ENCODE peak calls at places on chromosome 6, in six cellular contexts. One of them, this sample, is unnamed.

GRCh38 chr6:106882601-106883518 is 91.7 kb downstream of the CD24 start:
- DNase-seq in HCT116: no peak
- DNase-seq in HepG2: no peak
- DNase-seq in GM12878: no peak
- DNase-seq in endothelial cell of umbilical vein: no peak
- DNase-seq in SK-N-SH: no peak
- DNase-seq in this sample: no peak

GRCh38 chr6:134730013-134730412 is 219.9 kb downstream of the ALDH8A1 start:
- DNase-seq in SK-N-SH: peak; percentile 19
- DNase-seq in endothelial cell of umbilical vein: no peak
- DNase-seq in GM12878: no peak
- DNase-seq in HepG2: no peak
- DNase-seq in HCT116: no peak
- DNase-seq in this sample: peak; percentile 61

GRCh38 chr6:2688416-2689064 is 62.2 kb downstream of the MYLK4 start:
- DNase-seq in HCT116: no peak
- DNase-seq in SK-N-SH: no peak
- DNase-seq in GM12878: no peak
- DNase-seq in HepG2: peak; percentile 23
- DNase-seq in endothelial cell of umbilical vein: peak; percentile 24
- DNase-seq in this sample: no peak

GRCh38 chr6:155313602-155314091 is 637 bp downstream of the TFB1M start:
- DNase-seq in SK-N-SH: no peak
- DNase-seq in endothelial cell of umbilical vein: no peak
- DNase-seq in HepG2: peak; percentile 65
- DNase-seq in HCT116: no peak
- DNase-seq in GM12878: no peak
- DNase-seq in this sample: no peak

GRCh38 chr6:129860901-129861665 is at the start of gene TMEM244:
- DNase-seq in endothelial cell of umbilical vein: no peak
- DNase-seq in HCT116: no peak
- DNase-seq in GM12878: no peak
- DNase-seq in HepG2: no peak
- DNase-seq in SK-N-SH: no peak
- DNase-seq in this sample: no peak

GRCh38 chr6:133099573-133099972 is 141.6 kb upstream of the EYA4 start:
- DNase-seq in GM12878: no peak
- DNase-seq in HepG2: peak; percentile 93
- DNase-seq in endothelial cell of umbilical vein: peak; percentile 31
- DNase-seq in SK-N-SH: no peak
- DNase-seq in HCT116: peak; percentile 83
- DNase-seq in this sample: peak; percentile 63

GRCh38 chr6:34128045-34128444 is 17.8 kb downstream of the GRM4 start:
- DNase-seq in endothelial cell of umbilical vein: no peak
- DNase-seq in HCT116: no peak
- DNase-seq in HepG2: no peak
- DNase-seq in GM12878: no peak
- DNase-seq in SK-N-SH: no peak
- DNase-seq in this sample: no peak

GRCh38 chr6:64733433-64733832 is 973.6 kb downstream of the EYS start:
- DNase-seq in HepG2: no peak
- DNase-seq in HCT116: no peak
- DNase-seq in endothelial cell of umbilical vein: no peak
- DNase-seq in SK-N-SH: no peak
- DNase-seq in GM12878: no peak
- DNase-seq in this sample: no peak

GRCh38 chr6:144286503-144287393 is 1.6 kb downstream of the UTRN start:
- DNase-seq in HCT116: no peak
- DNase-seq in SK-N-SH: peak; percentile 27
- DNase-seq in HepG2: peak; percentile 88
- DNase-seq in endothelial cell of umbilical vein: peak; percentile 94
- DNase-seq in GM12878: no peak
- DNase-seq in this sample: peak; percentile 95

GRCh38 chr6:117143647-117144046 is 121.7 kb upstream of the VGLL2 start:
- DNase-seq in HepG2: no peak
- DNase-seq in endothelial cell of umbilical vein: no peak
- DNase-seq in GM12878: no peak
- DNase-seq in HCT116: no peak
- DNase-seq in SK-N-SH: no peak
- DNase-seq in this sample: no peak

GRCh38 chr6:35302604-35303218 is 5.1 kb downstream of the DEF6 start:
- DNase-seq in HCT116: peak; percentile 31
- DNase-seq in endothelial cell of umbilical vein: no peak
- DNase-seq in SK-N-SH: peak; percentile 44
- DNase-seq in GM12878: peak; percentile 77
- DNase-seq in HepG2: no peak
- DNase-seq in this sample: peak; percentile 75

GRCh38 chr6:9335470-9335869 is 900.1 kb upstream of the SLC35B3 start:
- DNase-seq in endothelial cell of umbilical vein: no peak
- DNase-seq in SK-N-SH: no peak
- DNase-seq in HCT116: no peak
- DNase-seq in HepG2: no peak
- DNase-seq in GM12878: no peak
- DNase-seq in this sample: no peak

GRCh38 chr6:169841907-169842606 is 90.6 kb downstream of the ERMARD start:
- DNase-seq in HepG2: no peak
- DNase-seq in HCT116: no peak
- DNase-seq in endothelial cell of umbilical vein: no peak
- DNase-seq in SK-N-SH: no peak
- DNase-seq in GM12878: no peak
- DNase-seq in this sample: no peak

DNA sequence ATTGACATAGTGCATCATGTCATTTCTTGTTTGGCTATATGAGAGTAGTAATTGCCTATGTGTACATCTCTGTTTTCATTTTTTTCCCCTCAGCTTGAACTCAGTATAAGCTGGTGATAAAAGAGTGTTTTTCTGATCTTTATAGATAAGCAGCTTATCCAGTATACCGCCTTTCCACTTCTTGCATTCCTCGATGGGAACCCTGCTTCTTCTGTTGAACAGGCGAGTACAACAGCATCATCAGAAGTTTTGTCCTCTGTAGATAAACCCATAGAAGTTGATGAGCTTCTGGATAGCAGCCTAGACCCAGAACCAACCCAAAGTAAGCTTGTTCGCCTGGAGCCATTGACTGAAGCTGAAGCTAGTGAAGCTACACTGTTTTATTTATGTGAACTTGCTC is 32.3 kb downstream of the HSF2 start:
- DNase-seq in SK-N-SH: no peak
- DNase-seq in endothelial cell of umbilical vein: no peak
- DNase-seq in HepG2: no peak
- DNase-seq in GM12878: no peak
- DNase-seq in HCT116: no peak
- DNase-seq in this sample: no peak
- H3K36me3 ChIP-seq in SK-N-SH: peaks cover 72% of the 10 kb centered on the region
- H3K36me3 ChIP-seq in endothelial cell of umbilical vein: peaks cover 3% of the 10 kb centered on the region
- H3K36me3 ChIP-seq in HepG2: peaks cover 5% of the 10 kb centered on the region
- H3K36me3 ChIP-seq in GM12878: peaks cover 28% of the 10 kb centered on the region
- H3K36me3 ChIP-seq in HCT116: peaks cover 22% of the 10 kb centered on the region
- H3K36me3 ChIP-seq in this sample: peaks cover 2% of the 10 kb centered on the region

GRCh38 chr6:139219746-139220145 is 72.1 kb downstream of the TXLNB start:
- DNase-seq in GM12878: no peak
- DNase-seq in HCT116: no peak
- DNase-seq in SK-N-SH: no peak
- DNase-seq in HepG2: no peak
- DNase-seq in endothelial cell of umbilical vein: no peak
- DNase-seq in this sample: no peak

GRCh38 chr6:139219271-139219729 is 72.5 kb downstream of the TXLNB start:
- DNase-seq in GM12878: peak; percentile 82
- DNase-seq in HepG2: peak; percentile 75
- DNase-seq in endothelial cell of umbilical vein: peak; percentile 83
- DNase-seq in HCT116: peak; percentile 73
- DNase-seq in SK-N-SH: peak; percentile 47
- DNase-seq in this sample: peak; percentile 86
- TF ChIP-seq POLR2AphosphoS5 in GM12878: no peak
- TF ChIP-seq POLR2AphosphoS5 in HepG2: no peak
- TF ChIP-seq POLR2AphosphoS5 in endothelial cell of umbilical vein: no peak
- TF ChIP-seq POLR2AphosphoS5 in HCT116: no peak
- TF ChIP-seq POLR2AphosphoS5 in SK-N-SH: no peak
- TF ChIP-seq POLR2AphosphoS5 in this sample: no peak

DNA sequence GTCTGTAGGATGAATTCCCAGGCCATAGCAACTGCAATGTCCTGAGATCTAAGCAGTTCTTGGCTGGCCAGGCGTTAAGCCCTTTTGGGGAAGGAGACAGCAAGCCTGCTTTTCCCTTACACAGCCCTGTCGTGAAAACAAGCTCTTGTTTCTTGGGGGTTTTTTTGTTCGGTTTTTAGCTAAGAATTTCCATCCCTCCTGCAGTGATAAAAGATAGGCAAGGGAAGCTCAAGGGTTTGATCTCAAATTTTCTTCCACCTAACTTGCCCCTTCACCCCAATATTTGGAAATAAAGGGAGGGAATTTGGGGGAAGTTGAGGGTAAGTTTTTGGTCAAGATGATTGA is 1.5 kb downstream of the TNFRSF21 start:
- DNase-seq in HCT116: no peak
- DNase-seq in endothelial cell of umbilical vein: no peak
- DNase-seq in HepG2: no peak
- DNase-seq in SK-N-SH: no peak
- DNase-seq in GM12878: no peak
- DNase-seq in this sample: no peak
- H3K79me2 ChIP-seq in HCT116: peaks cover 60% of the 10 kb centered on the region
- H3K79me2 ChIP-seq in endothelial cell of umbilical vein: peaks cover 35% of the 10 kb centered on the region
- H3K79me2 ChIP-seq in HepG2: peaks cover 65% of the 10 kb centered on the region
- H3K79me2 ChIP-seq in SK-N-SH: no peaks in the 10 kb centered on the region
- H3K79me2 ChIP-seq in GM12878: no peaks in the 10 kb centered on the region
- H3K79me2 ChIP-seq in this sample: peaks cover 58% of the 10 kb centered on the region

GRCh38 chr6:43217351-43217750 is 11.9 kb downstream of the DNPH1 start:
- DNase-seq in GM12878: no peak
- DNase-seq in SK-N-SH: no peak
- DNase-seq in HCT116: no peak
- DNase-seq in HepG2: no peak
- DNase-seq in endothelial cell of umbilical vein: no peak
- DNase-seq in this sample: no peak
- H3K36me3 ChIP-seq in GM12878: no peaks in the 10 kb centered on the region
- H3K36me3 ChIP-seq in SK-N-SH: peaks cover 7% of the 10 kb centered on the region
- H3K36me3 ChIP-seq in HCT116: no peaks in the 10 kb centered on the region
- H3K36me3 ChIP-seq in HepG2: no peaks in the 10 kb centered on the region
- H3K36me3 ChIP-seq in endothelial cell of umbilical vein: no peaks in the 10 kb centered on the region
- H3K36me3 ChIP-seq in this sample: no peaks in the 10 kb centered on the region

GRCh38 chr6:15246217-15247211 is 645 bp downstream of the JARID2 start:
- DNase-seq in endothelial cell of umbilical vein: no peak
- DNase-seq in HepG2: no peak
- DNase-seq in SK-N-SH: no peak
- DNase-seq in GM12878: no peak
- DNase-seq in HCT116: no peak
- DNase-seq in this sample: no peak

GRCh38 chr6:15242937-15243614 is 2.8 kb upstream of the JARID2 start:
- DNase-seq in HepG2: no peak
- DNase-seq in endothelial cell of umbilical vein: peak; percentile 77
- DNase-seq in HCT116: no peak
- DNase-seq in SK-N-SH: no peak
- DNase-seq in GM12878: no peak
- DNase-seq in this sample: peak; percentile 71

GRCh38 chr6:15243994-15244604 is 1.8 kb upstream of the JARID2 start:
- DNase-seq in HepG2: no peak
- DNase-seq in endothelial cell of umbilical vein: no peak
- DNase-seq in GM12878: no peak
- DNase-seq in HCT116: no peak
- DNase-seq in SK-N-SH: no peak
- DNase-seq in this sample: peak; percentile 82

GRCh38 chr6:15245361-15246216 is at the start of gene JARID2:
- DNase-seq in GM12878: peak; percentile 91
- DNase-seq in HepG2: peak; percentile 97
- DNase-seq in HCT116: peak; percentile 95
- DNase-seq in SK-N-SH: peak; percentile 97
- DNase-seq in endothelial cell of umbilical vein: peak; percentile 97
- DNase-seq in this sample: peak; percentile 98

DNA sequence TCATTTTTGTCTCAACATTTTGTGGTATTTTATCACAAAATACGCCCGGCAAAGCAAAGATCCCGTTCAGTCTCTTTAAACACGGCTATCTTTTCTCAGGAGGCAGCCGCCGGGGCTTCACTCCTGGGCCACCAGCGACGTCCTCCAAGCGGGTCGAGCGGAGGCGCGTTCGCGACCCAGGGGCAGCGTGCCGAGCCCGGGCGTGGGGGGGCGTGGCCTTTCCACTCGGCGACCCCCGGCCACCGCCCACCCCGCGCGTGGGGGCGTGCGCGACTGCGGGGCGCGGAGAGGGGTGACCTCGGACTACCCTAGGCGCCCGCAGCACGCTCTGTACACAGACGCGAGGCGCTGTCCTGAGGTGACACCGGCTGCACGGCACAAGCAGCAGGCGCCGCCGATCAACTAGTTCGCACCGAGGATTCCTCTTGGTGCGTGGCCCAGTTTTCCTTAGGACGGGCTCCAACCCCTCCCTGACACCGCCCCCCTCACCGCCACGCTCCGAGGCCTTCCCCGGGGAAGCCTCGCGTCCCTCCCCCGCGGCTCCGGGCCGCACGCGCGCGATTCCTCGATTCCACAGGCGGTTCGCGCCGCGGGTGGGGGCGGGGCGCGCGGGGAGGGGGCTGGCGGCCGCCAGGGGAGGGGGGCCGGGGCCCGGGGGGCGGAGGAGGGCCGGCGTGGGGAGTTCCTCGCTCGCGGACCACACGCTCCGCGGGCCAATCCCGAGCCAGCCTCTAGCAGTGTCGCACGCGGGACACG is 1.1 kb upstream of the JARID2 start:
- DNase-seq in endothelial cell of umbilical vein: peak; percentile 60
- DNase-seq in HepG2: peak; percentile 55
- DNase-seq in GM12878: no peak
- DNase-seq in HCT116: no peak
- DNase-seq in SK-N-SH: no peak
- DNase-seq in this sample: peak; percentile 81
- TF ChIP-seq POLR2AphosphoS5 in endothelial cell of umbilical vein: no peak
- TF ChIP-seq POLR2AphosphoS5 in HepG2: peak; percentile 82
- TF ChIP-seq POLR2AphosphoS5 in GM12878: no peak
- TF ChIP-seq POLR2AphosphoS5 in HCT116: peak; percentile 61
- TF ChIP-seq POLR2AphosphoS5 in SK-N-SH: peak; percentile 45
- TF ChIP-seq POLR2AphosphoS5 in this sample: no peak

DNA sequence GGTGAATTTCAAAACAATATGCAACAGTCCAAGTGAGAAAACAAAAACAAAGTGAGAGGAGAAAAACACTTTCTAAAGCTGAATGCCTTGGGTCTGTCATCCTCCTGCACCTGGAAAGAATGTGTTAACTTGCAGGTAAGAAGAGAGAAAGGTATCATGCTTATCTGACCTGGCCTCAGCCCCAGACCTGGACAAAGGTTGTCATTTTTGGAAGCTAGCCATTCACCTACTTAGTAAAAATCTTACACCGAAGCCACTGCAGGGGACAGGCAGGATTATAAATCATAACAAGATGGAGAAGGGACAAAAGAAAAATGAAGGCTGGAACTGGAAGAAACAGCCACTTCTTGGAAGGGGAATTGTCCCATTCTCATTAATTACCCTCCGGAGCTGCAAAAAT is 69.4 kb downstream of the GFOD1 start:
- DNase-seq in SK-N-SH: no peak
- DNase-seq in HepG2: no peak
- DNase-seq in HCT116: no peak
- DNase-seq in GM12878: no peak
- DNase-seq in endothelial cell of umbilical vein: no peak
- DNase-seq in this sample: no peak
- H3K79me2 ChIP-seq in SK-N-SH: no peaks in the 10 kb centered on the region
- H3K79me2 ChIP-seq in HepG2: no peaks in the 10 kb centered on the region
- H3K79me2 ChIP-seq in HCT116: no peaks in the 10 kb centered on the region
- H3K79me2 ChIP-seq in GM12878: peaks cover 17% of the 10 kb centered on the region
- H3K79me2 ChIP-seq in endothelial cell of umbilical vein: no peaks in the 10 kb centered on the region
- H3K79me2 ChIP-seq in this sample: no peaks in the 10 kb centered on the region

GRCh38 chr6:36536873-36537547 is 10.3 kb downstream of the STK38 start:
- DNase-seq in HepG2: no peak
- DNase-seq in endothelial cell of umbilical vein: no peak
- DNase-seq in SK-N-SH: no peak
- DNase-seq in HCT116: no peak
- DNase-seq in GM12878: no peak
- DNase-seq in this sample: no peak
- H3K36me3 ChIP-seq in HepG2: peaks cover 5% of the 10 kb centered on the region
- H3K36me3 ChIP-seq in endothelial cell of umbilical vein: peaks cover 2% of the 10 kb centered on the region
- H3K36me3 ChIP-seq in SK-N-SH: peaks cover 59% of the 10 kb centered on the region
- H3K36me3 ChIP-seq in HCT116: peaks cover 9% of the 10 kb centered on the region
- H3K36me3 ChIP-seq in GM12878: peaks cover 17% of the 10 kb centered on the region
- H3K36me3 ChIP-seq in this sample: peaks cover 19% of the 10 kb centered on the region

GRCh38 chr6:81752969-81753708 is 658 bp upstream of the TENT5A start:
- DNase-seq in HCT116: peak; percentile 69
- DNase-seq in SK-N-SH: peak; percentile 93
- DNase-seq in endothelial cell of umbilical vein: peak; percentile 84
- DNase-seq in HepG2: peak; percentile 80
- DNase-seq in GM12878: no peak
- DNase-seq in this sample: peak; percentile 71
- TF ChIP-seq POLR2AphosphoS5 in HCT116: peak; percentile 67
- TF ChIP-seq POLR2AphosphoS5 in SK-N-SH: peak; percentile 75
- TF ChIP-seq POLR2AphosphoS5 in endothelial cell of umbilical vein: no peak
- TF ChIP-seq POLR2AphosphoS5 in HepG2: peak; percentile 89
- TF ChIP-seq POLR2AphosphoS5 in GM12878: no peak
- TF ChIP-seq POLR2AphosphoS5 in this sample: no peak

This sample was measured in GM23338.